ENCODE peak calls at places on chromosomes 3 and 15, in six cellular contexts. M is fibroblast of lung, U is PC-9, R is GM20000, I is dorsolateral prefrontal cortex, Q is BJ. B is an unnamed sample.

GRCh38 chr3:50671331-50671730 is 3.4 kb upstream of the DOCK3 start:
- DNase-seq in M (peak; percentile 88), U (peak; percentile 83), R (no peak), I (peak; percentile 70), Q (peak; percentile 80), B (no peak)

GRCh38 chr15:59170295-59170881 is 36.3 kb upstream of the LDHAL6B start:
- DNase-seq in M (peak; percentile 72), U (peak; percentile 81), R (no peak), I (peak; percentile 48), Q (peak; percentile 91), B (no peak)

GRCh38 chr3:130849111-130849552 is 44.8 kb upstream of the ATP2C1 start:
- DNase-seq in M (no peak), U (no peak), R (no peak), I (no peak), Q (no peak), B (no peak)

GRCh38 chr3:86937306-86937791 is 53.6 kb downstream of the VGLL3 start:
- DNase-seq in M (peak; percentile 94), U (no peak), R (no peak), I (no peak), Q (peak; percentile 95), B (no peak)

GRCh38 chr3:46130631-46131310 is 77.3 kb downstream of the CCR1 start:
- DNase-seq in M (no peak), U (no peak), R (no peak), I (no peak), Q (no peak), B (no peak)

GRCh38 chr15:90402230-90402629 is 14.2 kb downstream of the IQGAP1 start:
- DNase-seq in M (peak; percentile 91), U (peak; percentile 91), R (no peak), I (no peak), Q (peak; percentile 75), B (no peak)

GRCh38 chr15:70859998-70860397 is 6.0 kb upstream of the LARP6 start:
- DNase-seq in M (no peak), U (no peak), R (no peak), I (no peak), Q (no peak), B (no peak)

GRCh38 chr15:27817258-27817657 is 281.9 kb downstream of the OCA2 start:
- DNase-seq in M (no peak), U (no peak), R (no peak), I (no peak), Q (no peak), B (no peak)

GRCh38 chr3:182092662-182093262 is 381.0 kb downstream of the SOX2 start:
- DNase-seq in M (peak; percentile 30), U (no peak), R (no peak), I (peak; percentile 47), Q (no peak), B (no peak)

GRCh38 chr3:12896206-12896697 is 54.9 kb upstream of the RPL32 start:
- DNase-seq in M (no peak), U (no peak), R (no peak), I (no peak), Q (no peak), B (no peak)

GRCh38 chr3:198071602-198072285 is 111.7 kb downstream of the LMLN start:
- DNase-seq in M (peak; percentile 99), U (peak; percentile 100), R (peak; percentile 18), I (no peak), Q (no peak), B (no peak)
- TF ChIP-seq CTCF in M (no peak), U (peak; percentile 68), R (no peak), I (no peak), Q (no peak), B (no peak)

GRCh38 chr3:33440578-33441321 is 545 bp upstream of the UBP1 start:
- DNase-seq in M (peak; percentile 100), U (peak; percentile 97), R (peak; percentile 97), I (peak; percentile 99), Q (peak; percentile 100), B (peak; percentile 98)
- TF ChIP-seq CTCF in M (no peak), U (no peak), R (no peak), I (no peak), Q (no peak), B (no peak)

DNA sequence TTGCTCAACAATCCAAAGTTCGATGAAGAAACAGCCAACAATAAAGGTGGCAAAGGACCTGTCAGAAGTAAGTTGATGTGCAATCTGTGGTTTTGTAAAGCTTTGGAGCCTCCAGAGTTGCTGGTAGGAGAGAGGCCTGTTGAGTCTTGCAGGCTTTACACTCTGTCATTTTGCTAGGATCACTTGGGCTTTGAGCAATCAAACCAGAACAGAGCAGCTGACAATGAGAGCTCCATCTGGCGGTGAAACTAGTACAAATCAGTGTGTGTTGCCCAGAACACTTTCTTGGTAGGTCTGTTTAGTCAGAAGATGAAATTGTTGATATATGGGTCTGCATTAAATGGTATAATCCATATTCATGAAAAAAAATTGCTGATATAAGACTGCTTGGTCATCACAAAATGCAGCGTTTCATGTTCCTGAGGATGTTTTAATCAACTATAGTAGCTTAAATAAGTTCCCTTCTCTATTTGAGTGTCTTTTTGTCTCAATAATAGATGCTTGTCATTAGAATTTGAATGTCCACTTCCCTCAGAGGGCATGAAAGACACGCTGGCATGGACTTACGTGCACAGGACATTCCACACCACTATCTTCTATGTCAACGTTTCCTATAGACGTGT is 25.7 kb downstream of the TMOD2 start:
- DNase-seq in M (peak; percentile 59), U (peak; percentile 57), R (peak; percentile 71), I (peak; percentile 59), Q (no peak), B (peak; percentile 75)
- TF ChIP-seq CTCF in M (peak; percentile 72), U (peak; percentile 72), R (peak; percentile 73), I (peak; percentile 92), Q (peak; percentile 81), B (peak; percentile 71)

GRCh38 chr15:75577401-75578205 is 1.5 kb downstream of the PTPN9 start:
- DNase-seq in M (peak; percentile 26), U (no peak), R (no peak), I (no peak), Q (no peak), B (no peak)
- TF ChIP-seq CTCF in M (no peak), U (no peak), R (no peak), I (no peak), Q (no peak), B (no peak)

GRCh38 chr3:101253429-101253828 is 66.9 kb downstream of the IMPG2 start:
- DNase-seq in M (no peak), U (no peak), R (no peak), I (no peak), Q (no peak), B (no peak)

GRCh38 chr3:101259485-101260341 is 60.7 kb downstream of the IMPG2 start:
- DNase-seq in M (no peak), U (no peak), R (no peak), I (no peak), Q (no peak), B (no peak)

GRCh38 chr3:101252307-101252706 is 68.1 kb downstream of the IMPG2 start:
- DNase-seq in M (no peak), U (no peak), R (no peak), I (no peak), Q (no peak), B (no peak)

GRCh38 chr3:101252897-101253296 is 67.5 kb downstream of the IMPG2 start:
- DNase-seq in M (no peak), U (no peak), R (no peak), I (no peak), Q (no peak), B (no peak)

GRCh38 chr3:101255441-101255840 is 64.9 kb downstream of the IMPG2 start:
- DNase-seq in M (no peak), U (no peak), R (no peak), I (no peak), Q (no peak), B (no peak)
- TF ChIP-seq CTCF in M (no peak), U (no peak), R (no peak), I (no peak), Q (no peak), B (no peak)

B was measured in GM13977.